ENCODE peak calls at places on chromosome 17, in ten cellular contexts. One of them, this sample, is unnamed.

GRCh38 chr17:72264682-72265405 is 144.0 kb downstream of the SOX9 start:
- DNase-seq in activated CD4-positive, alpha-beta T cell treated with anti-CD3 and anti-CD28 coated beads, Interleukin-2, amount 50 U/mL, for 1 hour: no peak
- DNase-seq in neural crest cell: no peak
- DNase-seq in NCI-H1930: no peak
- DNase-seq in transverse colon: no peak
- DNase-seq in stimulated activated CD8-positive, alpha-beta memory T cell treated with anti-CD3 and anti-CD28 coated beads, Interleukin-7, amount 100 ng/mL, for 48 hours: no peak
- DNase-seq in bronchial epithelial cell: no peak
- DNase-seq in mucosa of descending colon: no peak
- DNase-seq in occipital lobe: no peak
- DNase-seq in NCI-H748 treated with DMSO at 0.1 percent for 48 hours: no peak
- DNase-seq in this sample: no peak

GRCh38 chr17:80825471-80826345 is 165.9 kb upstream of the CHMP6 start:
- DNase-seq in NCI-H748 treated with DMSO at 0.1 percent for 48 hours: no peak
- DNase-seq in bronchial epithelial cell: no peak
- DNase-seq in neural crest cell: no peak
- DNase-seq in activated CD4-positive, alpha-beta T cell treated with anti-CD3 and anti-CD28 coated beads, Interleukin-2, amount 50 U/mL, for 1 hour: no peak
- DNase-seq in NCI-H1930: no peak
- DNase-seq in transverse colon: no peak
- DNase-seq in occipital lobe: no peak
- DNase-seq in stimulated activated CD8-positive, alpha-beta memory T cell treated with anti-CD3 and anti-CD28 coated beads, Interleukin-7, amount 100 ng/mL, for 48 hours: no peak
- DNase-seq in mucosa of descending colon: no peak
- DNase-seq in this sample: no peak

GRCh38 chr17:75896360-75897075 is at the start of gene TRIM65:
- DNase-seq in neural crest cell: peak; percentile 70
- DNase-seq in activated CD4-positive, alpha-beta T cell treated with anti-CD3 and anti-CD28 coated beads, Interleukin-2, amount 50 U/mL, for 1 hour: peak; percentile 77
- DNase-seq in transverse colon: peak; percentile 88
- DNase-seq in bronchial epithelial cell: peak; percentile 57
- DNase-seq in mucosa of descending colon: peak; percentile 91
- DNase-seq in NCI-H748 treated with DMSO at 0.1 percent for 48 hours: peak; percentile 28
- DNase-seq in stimulated activated CD8-positive, alpha-beta memory T cell treated with anti-CD3 and anti-CD28 coated beads, Interleukin-7, amount 100 ng/mL, for 48 hours: peak; percentile 72
- DNase-seq in occipital lobe: peak; percentile 75
- DNase-seq in NCI-H1930: peak; percentile 88
- DNase-seq in this sample: peak; percentile 90

GRCh38 chr17:7835818-7836595 is 2.0 kb downstream of the KDM6B start:
- DNase-seq in neural crest cell: peak; percentile 50
- DNase-seq in NCI-H1930: no peak
- DNase-seq in transverse colon: peak; percentile 81
- DNase-seq in activated CD4-positive, alpha-beta T cell treated with anti-CD3 and anti-CD28 coated beads, Interleukin-2, amount 50 U/mL, for 1 hour: peak; percentile 49
- DNase-seq in NCI-H748 treated with DMSO at 0.1 percent for 48 hours: peak; percentile 67
- DNase-seq in stimulated activated CD8-positive, alpha-beta memory T cell treated with anti-CD3 and anti-CD28 coated beads, Interleukin-7, amount 100 ng/mL, for 48 hours: no peak
- DNase-seq in mucosa of descending colon: peak; percentile 86
- DNase-seq in occipital lobe: peak; percentile 40
- DNase-seq in bronchial epithelial cell: peak; percentile 44
- DNase-seq in this sample: peak; percentile 98

GRCh38 chr17:2092253-2092652 is 37.4 kb downstream of the HIC1 start:
- DNase-seq in neural crest cell: no peak
- DNase-seq in activated CD4-positive, alpha-beta T cell treated with anti-CD3 and anti-CD28 coated beads, Interleukin-2, amount 50 U/mL, for 1 hour: no peak
- DNase-seq in stimulated activated CD8-positive, alpha-beta memory T cell treated with anti-CD3 and anti-CD28 coated beads, Interleukin-7, amount 100 ng/mL, for 48 hours: no peak
- DNase-seq in occipital lobe: no peak
- DNase-seq in bronchial epithelial cell: no peak
- DNase-seq in mucosa of descending colon: no peak
- DNase-seq in NCI-H1930: no peak
- DNase-seq in NCI-H748 treated with DMSO at 0.1 percent for 48 hours: no peak
- DNase-seq in transverse colon: no peak
- DNase-seq in this sample: no peak

GRCh38 chr17:77318491-77319210 is 177.9 kb downstream of the SEC14L1 start:
- DNase-seq in transverse colon: peak; percentile 54
- DNase-seq in stimulated activated CD8-positive, alpha-beta memory T cell treated with anti-CD3 and anti-CD28 coated beads, Interleukin-7, amount 100 ng/mL, for 48 hours: no peak
- DNase-seq in mucosa of descending colon: peak; percentile 65
- DNase-seq in neural crest cell: no peak
- DNase-seq in NCI-H1930: no peak
- DNase-seq in activated CD4-positive, alpha-beta T cell treated with anti-CD3 and anti-CD28 coated beads, Interleukin-2, amount 50 U/mL, for 1 hour: no peak
- DNase-seq in NCI-H748 treated with DMSO at 0.1 percent for 48 hours: no peak
- DNase-seq in occipital lobe: no peak
- DNase-seq in bronchial epithelial cell: no peak
- DNase-seq in this sample: no peak

GRCh38 chr17:2697611-2698162 is 13.9 kb downstream of the CLUH start:
- DNase-seq in NCI-H1930: no peak
- DNase-seq in transverse colon: peak; percentile 7
- DNase-seq in activated CD4-positive, alpha-beta T cell treated with anti-CD3 and anti-CD28 coated beads, Interleukin-2, amount 50 U/mL, for 1 hour: no peak
- DNase-seq in NCI-H748 treated with DMSO at 0.1 percent for 48 hours: no peak
- DNase-seq in stimulated activated CD8-positive, alpha-beta memory T cell treated with anti-CD3 and anti-CD28 coated beads, Interleukin-7, amount 100 ng/mL, for 48 hours: no peak
- DNase-seq in neural crest cell: no peak
- DNase-seq in occipital lobe: no peak
- DNase-seq in bronchial epithelial cell: no peak
- DNase-seq in mucosa of descending colon: no peak
- DNase-seq in this sample: no peak

GRCh38 chr17:45381001-45381400 is 51.7 kb downstream of the ARHGAP27 start:
- DNase-seq in transverse colon: no peak
- DNase-seq in occipital lobe: no peak
- DNase-seq in activated CD4-positive, alpha-beta T cell treated with anti-CD3 and anti-CD28 coated beads, Interleukin-2, amount 50 U/mL, for 1 hour: no peak
- DNase-seq in bronchial epithelial cell: peak; percentile 40
- DNase-seq in neural crest cell: no peak
- DNase-seq in stimulated activated CD8-positive, alpha-beta memory T cell treated with anti-CD3 and anti-CD28 coated beads, Interleukin-7, amount 100 ng/mL, for 48 hours: no peak
- DNase-seq in mucosa of descending colon: no peak
- DNase-seq in NCI-H748 treated with DMSO at 0.1 percent for 48 hours: no peak
- DNase-seq in NCI-H1930: no peak
- DNase-seq in this sample: no peak

GRCh38 chr17:61728297-61728836 is 135.0 kb downstream of the BRIP1 start:
- DNase-seq in NCI-H748 treated with DMSO at 0.1 percent for 48 hours: no peak
- DNase-seq in stimulated activated CD8-positive, alpha-beta memory T cell treated with anti-CD3 and anti-CD28 coated beads, Interleukin-7, amount 100 ng/mL, for 48 hours: no peak
- DNase-seq in NCI-H1930: no peak
- DNase-seq in occipital lobe: no peak
- DNase-seq in transverse colon: no peak
- DNase-seq in neural crest cell: no peak
- DNase-seq in bronchial epithelial cell: no peak
- DNase-seq in mucosa of descending colon: no peak
- DNase-seq in activated CD4-positive, alpha-beta T cell treated with anti-CD3 and anti-CD28 coated beads, Interleukin-2, amount 50 U/mL, for 1 hour: no peak
- DNase-seq in this sample: no peak

GRCh38 chr17:63984651-63985386 is 12.1 kb upstream of the SCN4A start:
- DNase-seq in neural crest cell: no peak
- DNase-seq in stimulated activated CD8-positive, alpha-beta memory T cell treated with anti-CD3 and anti-CD28 coated beads, Interleukin-7, amount 100 ng/mL, for 48 hours: no peak
- DNase-seq in occipital lobe: no peak
- DNase-seq in NCI-H1930: no peak
- DNase-seq in bronchial epithelial cell: peak; percentile 73
- DNase-seq in NCI-H748 treated with DMSO at 0.1 percent for 48 hours: no peak
- DNase-seq in mucosa of descending colon: no peak
- DNase-seq in transverse colon: peak; percentile 39
- DNase-seq in activated CD4-positive, alpha-beta T cell treated with anti-CD3 and anti-CD28 coated beads, Interleukin-2, amount 50 U/mL, for 1 hour: peak; percentile 20
- DNase-seq in this sample: no peak

GRCh38 chr17:28282596-28282995 is 36.4 kb upstream of the TMEM97 start:
- DNase-seq in stimulated activated CD8-positive, alpha-beta memory T cell treated with anti-CD3 and anti-CD28 coated beads, Interleukin-7, amount 100 ng/mL, for 48 hours: no peak
- DNase-seq in neural crest cell: no peak
- DNase-seq in mucosa of descending colon: no peak
- DNase-seq in transverse colon: no peak
- DNase-seq in NCI-H748 treated with DMSO at 0.1 percent for 48 hours: no peak
- DNase-seq in activated CD4-positive, alpha-beta T cell treated with anti-CD3 and anti-CD28 coated beads, Interleukin-2, amount 50 U/mL, for 1 hour: no peak
- DNase-seq in bronchial epithelial cell: peak; percentile 92
- DNase-seq in NCI-H1930: no peak
- DNase-seq in occipital lobe: no peak
- DNase-seq in this sample: peak; percentile 36

GRCh38 chr17:42120161-42121065 is 754 bp downstream of the KAT2A start:
- DNase-seq in occipital lobe: no peak
- DNase-seq in activated CD4-positive, alpha-beta T cell treated with anti-CD3 and anti-CD28 coated beads, Interleukin-2, amount 50 U/mL, for 1 hour: no peak
- DNase-seq in neural crest cell: peak; percentile 45
- DNase-seq in transverse colon: no peak
- DNase-seq in NCI-H1930: no peak
- DNase-seq in NCI-H748 treated with DMSO at 0.1 percent for 48 hours: no peak
- DNase-seq in mucosa of descending colon: peak; percentile 60
- DNase-seq in bronchial epithelial cell: no peak
- DNase-seq in stimulated activated CD8-positive, alpha-beta memory T cell treated with anti-CD3 and anti-CD28 coated beads, Interleukin-7, amount 100 ng/mL, for 48 hours: no peak
- DNase-seq in this sample: peak; percentile 65

GRCh38 chr17:74860999-74861553 is 1.4 kb upstream of the GRIN2C start:
- DNase-seq in transverse colon: no peak
- DNase-seq in stimulated activated CD8-positive, alpha-beta memory T cell treated with anti-CD3 and anti-CD28 coated beads, Interleukin-7, amount 100 ng/mL, for 48 hours: no peak
- DNase-seq in bronchial epithelial cell: no peak
- DNase-seq in NCI-H748 treated with DMSO at 0.1 percent for 48 hours: no peak
- DNase-seq in activated CD4-positive, alpha-beta T cell treated with anti-CD3 and anti-CD28 coated beads, Interleukin-2, amount 50 U/mL, for 1 hour: no peak
- DNase-seq in NCI-H1930: no peak
- DNase-seq in neural crest cell: no peak
- DNase-seq in mucosa of descending colon: no peak
- DNase-seq in occipital lobe: no peak
- DNase-seq in this sample: no peak

GRCh38 chr17:57935833-57936807 is 19.1 kb downstream of the CUEDC1 start:
- DNase-seq in bronchial epithelial cell: no peak
- DNase-seq in mucosa of descending colon: no peak
- DNase-seq in NCI-H748 treated with DMSO at 0.1 percent for 48 hours: peak; percentile 53
- DNase-seq in activated CD4-positive, alpha-beta T cell treated with anti-CD3 and anti-CD28 coated beads, Interleukin-2, amount 50 U/mL, for 1 hour: no peak
- DNase-seq in neural crest cell: peak; percentile 61
- DNase-seq in transverse colon: peak; percentile 49
- DNase-seq in occipital lobe: no peak
- DNase-seq in NCI-H1930: no peak
- DNase-seq in stimulated activated CD8-positive, alpha-beta memory T cell treated with anti-CD3 and anti-CD28 coated beads, Interleukin-7, amount 100 ng/mL, for 48 hours: no peak
- DNase-seq in this sample: peak; percentile 92

GRCh38 chr17:32275060-32276042 is 9.7 kb downstream of the RHBDL3 start:
- DNase-seq in mucosa of descending colon: no peak
- DNase-seq in activated CD4-positive, alpha-beta T cell treated with anti-CD3 and anti-CD28 coated beads, Interleukin-2, amount 50 U/mL, for 1 hour: no peak
- DNase-seq in stimulated activated CD8-positive, alpha-beta memory T cell treated with anti-CD3 and anti-CD28 coated beads, Interleukin-7, amount 100 ng/mL, for 48 hours: no peak
- DNase-seq in bronchial epithelial cell: peak; percentile 73
- DNase-seq in NCI-H1930: peak; percentile 10
- DNase-seq in neural crest cell: no peak
- DNase-seq in NCI-H748 treated with DMSO at 0.1 percent for 48 hours: no peak
- DNase-seq in occipital lobe: peak; percentile 61
- DNase-seq in transverse colon: no peak
- DNase-seq in this sample: peak; percentile 92

GRCh38 chr17:74449773-74450172 is 16.7 kb upstream of the CD300A start:
- DNase-seq in occipital lobe: no peak
- DNase-seq in stimulated activated CD8-positive, alpha-beta memory T cell treated with anti-CD3 and anti-CD28 coated beads, Interleukin-7, amount 100 ng/mL, for 48 hours: no peak
- DNase-seq in NCI-H748 treated with DMSO at 0.1 percent for 48 hours: no peak
- DNase-seq in mucosa of descending colon: no peak
- DNase-seq in activated CD4-positive, alpha-beta T cell treated with anti-CD3 and anti-CD28 coated beads, Interleukin-2, amount 50 U/mL, for 1 hour: no peak
- DNase-seq in NCI-H1930: no peak
- DNase-seq in bronchial epithelial cell: no peak
- DNase-seq in neural crest cell: no peak
- DNase-seq in transverse colon: no peak
- DNase-seq in this sample: no peak

GRCh38 chr17:79993390-79994221 is 42.1 kb downstream of the TBC1D16 start:
- DNase-seq in activated CD4-positive, alpha-beta T cell treated with anti-CD3 and anti-CD28 coated beads, Interleukin-2, amount 50 U/mL, for 1 hour: peak; percentile 28
- DNase-seq in bronchial epithelial cell: peak; percentile 83
- DNase-seq in NCI-H1930: peak; percentile 65
- DNase-seq in NCI-H748 treated with DMSO at 0.1 percent for 48 hours: no peak
- DNase-seq in stimulated activated CD8-positive, alpha-beta memory T cell treated with anti-CD3 and anti-CD28 coated beads, Interleukin-7, amount 100 ng/mL, for 48 hours: peak; percentile 38
- DNase-seq in mucosa of descending colon: peak; percentile 86
- DNase-seq in neural crest cell: peak; percentile 38
- DNase-seq in transverse colon: peak; percentile 80
- DNase-seq in occipital lobe: no peak
- DNase-seq in this sample: peak; percentile 72

GRCh38 chr17:45371414-45372324 is 54.8 kb upstream of the MAP3K14 start:
- DNase-seq in mucosa of descending colon: peak; percentile 77
- DNase-seq in NCI-H1930: no peak
- DNase-seq in stimulated activated CD8-positive, alpha-beta memory T cell treated with anti-CD3 and anti-CD28 coated beads, Interleukin-7, amount 100 ng/mL, for 48 hours: peak; percentile 24
- DNase-seq in NCI-H748 treated with DMSO at 0.1 percent for 48 hours: no peak
- DNase-seq in occipital lobe: peak; percentile 52
- DNase-seq in neural crest cell: peak; percentile 62
- DNase-seq in bronchial epithelial cell: peak; percentile 89
- DNase-seq in activated CD4-positive, alpha-beta T cell treated with anti-CD3 and anti-CD28 coated beads, Interleukin-2, amount 50 U/mL, for 1 hour: peak; percentile 18
- DNase-seq in transverse colon: peak; percentile 82
- DNase-seq in this sample: no peak

GRCh38 chr17:79085154-79085920 is 10.7 kb downstream of the ENGASE start:
- DNase-seq in stimulated activated CD8-positive, alpha-beta memory T cell treated with anti-CD3 and anti-CD28 coated beads, Interleukin-7, amount 100 ng/mL, for 48 hours: no peak
- DNase-seq in bronchial epithelial cell: no peak
- DNase-seq in NCI-H748 treated with DMSO at 0.1 percent for 48 hours: no peak
- DNase-seq in neural crest cell: no peak
- DNase-seq in transverse colon: no peak
- DNase-seq in occipital lobe: no peak
- DNase-seq in mucosa of descending colon: no peak
- DNase-seq in NCI-H1930: no peak
- DNase-seq in activated CD4-positive, alpha-beta T cell treated with anti-CD3 and anti-CD28 coated beads, Interleukin-2, amount 50 U/mL, for 1 hour: no peak
- DNase-seq in this sample: no peak

GRCh38 chr17:82967268-82968032 is 112.0 kb upstream of the METRNL start:
- DNase-seq in transverse colon: no peak
- DNase-seq in bronchial epithelial cell: no peak
- DNase-seq in stimulated activated CD8-positive, alpha-beta memory T cell treated with anti-CD3 and anti-CD28 coated beads, Interleukin-7, amount 100 ng/mL, for 48 hours: no peak
- DNase-seq in NCI-H1930: no peak
- DNase-seq in occipital lobe: no peak
- DNase-seq in NCI-H748 treated with DMSO at 0.1 percent for 48 hours: no peak
- DNase-seq in neural crest cell: no peak
- DNase-seq in mucosa of descending colon: no peak
- DNase-seq in activated CD4-positive, alpha-beta T cell treated with anti-CD3 and anti-CD28 coated beads, Interleukin-2, amount 50 U/mL, for 1 hour: no peak
- DNase-seq in this sample: no peak

GRCh38 chr17:75869282-75870141 is 8.9 kb downstream of the TRIM47 start:
- DNase-seq in transverse colon: peak; percentile 71
- DNase-seq in NCI-H748 treated with DMSO at 0.1 percent for 48 hours: no peak
- DNase-seq in activated CD4-positive, alpha-beta T cell treated with anti-CD3 and anti-CD28 coated beads, Interleukin-2, amount 50 U/mL, for 1 hour: no peak
- DNase-seq in bronchial epithelial cell: peak; percentile 54
- DNase-seq in NCI-H1930: no peak
- DNase-seq in mucosa of descending colon: peak; percentile 84
- DNase-seq in neural crest cell: no peak
- DNase-seq in occipital lobe: peak; percentile 66
- DNase-seq in stimulated activated CD8-positive, alpha-beta memory T cell treated with anti-CD3 and anti-CD28 coated beads, Interleukin-7, amount 100 ng/mL, for 48 hours: no peak
- DNase-seq in this sample: no peak

GRCh38 chr17:10106067-10106466 is 92.3 kb downstream of the GAS7 start:
- DNase-seq in activated CD4-positive, alpha-beta T cell treated with anti-CD3 and anti-CD28 coated beads, Interleukin-2, amount 50 U/mL, for 1 hour: no peak
- DNase-seq in bronchial epithelial cell: no peak
- DNase-seq in stimulated activated CD8-positive, alpha-beta memory T cell treated with anti-CD3 and anti-CD28 coated beads, Interleukin-7, amount 100 ng/mL, for 48 hours: no peak
- DNase-seq in transverse colon: no peak
- DNase-seq in occipital lobe: no peak
- DNase-seq in NCI-H1930: no peak
- DNase-seq in mucosa of descending colon: no peak
- DNase-seq in NCI-H748 treated with DMSO at 0.1 percent for 48 hours: no peak
- DNase-seq in neural crest cell: no peak
- DNase-seq in this sample: no peak

GRCh38 chr17:74840989-74841666 is 18.6 kb downstream of the GRIN2C start:
- DNase-seq in occipital lobe: peak; percentile 22
- DNase-seq in NCI-H1930: no peak
- DNase-seq in neural crest cell: no peak
- DNase-seq in activated CD4-positive, alpha-beta T cell treated with anti-CD3 and anti-CD28 coated beads, Interleukin-2, amount 50 U/mL, for 1 hour: no peak
- DNase-seq in mucosa of descending colon: no peak
- DNase-seq in bronchial epithelial cell: peak; percentile 9
- DNase-seq in transverse colon: peak; percentile 30
- DNase-seq in NCI-H748 treated with DMSO at 0.1 percent for 48 hours: no peak
- DNase-seq in stimulated activated CD8-positive, alpha-beta memory T cell treated with anti-CD3 and anti-CD28 coated beads, Interleukin-7, amount 100 ng/mL, for 48 hours: no peak
- DNase-seq in this sample: no peak

GRCh38 chr17:36837616-36838272 is 99.5 kb upstream of the LHX1 start:
- DNase-seq in stimulated activated CD8-positive, alpha-beta memory T cell treated with anti-CD3 and anti-CD28 coated beads, Interleukin-7, amount 100 ng/mL, for 48 hours: no peak
- DNase-seq in occipital lobe: no peak
- DNase-seq in NCI-H748 treated with DMSO at 0.1 percent for 48 hours: peak; percentile 14
- DNase-seq in neural crest cell: no peak
- DNase-seq in bronchial epithelial cell: no peak
- DNase-seq in NCI-H1930: no peak
- DNase-seq in transverse colon: no peak
- DNase-seq in mucosa of descending colon: no peak
- DNase-seq in activated CD4-positive, alpha-beta T cell treated with anti-CD3 and anti-CD28 coated beads, Interleukin-2, amount 50 U/mL, for 1 hour: no peak
- DNase-seq in this sample: no peak

GRCh38 chr17:72609501-72609900 is 483.0 kb downstream of the SLC39A11 start:
- DNase-seq in transverse colon: peak; percentile 67
- DNase-seq in bronchial epithelial cell: peak; percentile 91
- DNase-seq in neural crest cell: no peak
- DNase-seq in NCI-H1930: no peak
- DNase-seq in NCI-H748 treated with DMSO at 0.1 percent for 48 hours: no peak
- DNase-seq in mucosa of descending colon: no peak
- DNase-seq in occipital lobe: no peak
- DNase-seq in activated CD4-positive, alpha-beta T cell treated with anti-CD3 and anti-CD28 coated beads, Interleukin-2, amount 50 U/mL, for 1 hour: no peak
- DNase-seq in stimulated activated CD8-positive, alpha-beta memory T cell treated with anti-CD3 and anti-CD28 coated beads, Interleukin-7, amount 100 ng/mL, for 48 hours: no peak
- DNase-seq in this sample: no peak

GRCh38 chr17:18291718-18292540 is 22.9 kb downstream of the TOP3A start:
- DNase-seq in neural crest cell: no peak
- DNase-seq in occipital lobe: no peak
- DNase-seq in mucosa of descending colon: no peak
- DNase-seq in NCI-H748 treated with DMSO at 0.1 percent for 48 hours: no peak
- DNase-seq in NCI-H1930: no peak
- DNase-seq in stimulated activated CD8-positive, alpha-beta memory T cell treated with anti-CD3 and anti-CD28 coated beads, Interleukin-7, amount 100 ng/mL, for 48 hours: no peak
- DNase-seq in activated CD4-positive, alpha-beta T cell treated with anti-CD3 and anti-CD28 coated beads, Interleukin-2, amount 50 U/mL, for 1 hour: no peak
- DNase-seq in bronchial epithelial cell: no peak
- DNase-seq in transverse colon: no peak
- DNase-seq in this sample: no peak

GRCh38 chr17:37791434-37791833 is 46.6 kb upstream of the HNF1B start:
- DNase-seq in stimulated activated CD8-positive, alpha-beta memory T cell treated with anti-CD3 and anti-CD28 coated beads, Interleukin-7, amount 100 ng/mL, for 48 hours: no peak
- DNase-seq in mucosa of descending colon: no peak
- DNase-seq in activated CD4-positive, alpha-beta T cell treated with anti-CD3 and anti-CD28 coated beads, Interleukin-2, amount 50 U/mL, for 1 hour: peak; percentile 12
- DNase-seq in bronchial epithelial cell: peak; percentile 20
- DNase-seq in transverse colon: peak; percentile 37
- DNase-seq in occipital lobe: no peak
- DNase-seq in neural crest cell: no peak
- DNase-seq in NCI-H1930: peak; percentile 25
- DNase-seq in NCI-H748 treated with DMSO at 0.1 percent for 48 hours: no peak
- DNase-seq in this sample: peak; percentile 54